ENCODE peak calls at places on chromosomes 5 and 9, in five cellular contexts. One of them, this sample, is unnamed.

GRCh38 chr5:68683632-68684035 is 410.2 kb upstream of the SLC30A5 start:
- DNase-seq in adrenal gland: peak; percentile 59
- DNase-seq in IMR-90: peak; percentile 95
- DNase-seq in A549: peak; percentile 91
- DNase-seq in dorsolateral prefrontal cortex: no peak
- DNase-seq in this sample: peak; percentile 95

GRCh38 chr5:36985387-36985786 is 108.8 kb downstream of the NIPBL start:
- DNase-seq in IMR-90: peak; percentile 56
- DNase-seq in A549: no peak
- DNase-seq in adrenal gland: no peak
- DNase-seq in dorsolateral prefrontal cortex: no peak
- DNase-seq in this sample: no peak

GRCh38 chr9:4489919-4490704 is at the start of gene SLC1A1:
- DNase-seq in dorsolateral prefrontal cortex: peak; percentile 65
- DNase-seq in adrenal gland: peak; percentile 47
- DNase-seq in IMR-90: peak; percentile 21
- DNase-seq in A549: peak; percentile 52
- DNase-seq in this sample: peak; percentile 47

GRCh38 chr5:131171276-131171815 is 602 bp downstream of the LYRM7 start:
- DNase-seq in A549: no peak
- DNase-seq in dorsolateral prefrontal cortex: peak; percentile 6
- DNase-seq in IMR-90: no peak
- DNase-seq in adrenal gland: no peak
- DNase-seq in this sample: no peak

GRCh38 chr9:93288891-93289883 is 105.2 kb downstream of the WNK2 start:
- DNase-seq in IMR-90: peak; percentile 62
- DNase-seq in dorsolateral prefrontal cortex: no peak
- DNase-seq in adrenal gland: no peak
- DNase-seq in A549: peak; percentile 50
- DNase-seq in this sample: peak; percentile 41

GRCh38 chr9:135971106-135971766 is 10.1 kb upstream of the UBAC1 start:
- DNase-seq in IMR-90: peak; percentile 19
- DNase-seq in adrenal gland: no peak
- DNase-seq in dorsolateral prefrontal cortex: no peak
- DNase-seq in A549: no peak
- DNase-seq in this sample: peak; percentile 77

GRCh38 chr5:35736280-35736679 is 118.6 kb downstream of the SPEF2 start:
- DNase-seq in IMR-90: peak; percentile 8
- DNase-seq in A549: no peak
- DNase-seq in adrenal gland: no peak
- DNase-seq in dorsolateral prefrontal cortex: no peak
- DNase-seq in this sample: peak; percentile 16

GRCh38 chr5:83321656-83322055 is 149.9 kb upstream of the VCAN start:
- DNase-seq in IMR-90: no peak
- DNase-seq in A549: no peak
- DNase-seq in adrenal gland: no peak
- DNase-seq in dorsolateral prefrontal cortex: no peak
- DNase-seq in this sample: peak; percentile 75

GRCh38 chr9:121842612-121842978 is 191.2 kb downstream of the DAB2IP start:
- DNase-seq in dorsolateral prefrontal cortex: no peak
- DNase-seq in adrenal gland: no peak
- DNase-seq in IMR-90: peak; percentile 87
- DNase-seq in A549: peak; percentile 23
- DNase-seq in this sample: peak; percentile 41

GRCh38 chr5:177500685-177501522 is 3.5 kb upstream of the PDLIM7 start:
- DNase-seq in adrenal gland: peak; percentile 94
- DNase-seq in A549: peak; percentile 83
- DNase-seq in IMR-90: peak; percentile 85
- DNase-seq in dorsolateral prefrontal cortex: peak; percentile 91
- DNase-seq in this sample: peak; percentile 78

DNA sequence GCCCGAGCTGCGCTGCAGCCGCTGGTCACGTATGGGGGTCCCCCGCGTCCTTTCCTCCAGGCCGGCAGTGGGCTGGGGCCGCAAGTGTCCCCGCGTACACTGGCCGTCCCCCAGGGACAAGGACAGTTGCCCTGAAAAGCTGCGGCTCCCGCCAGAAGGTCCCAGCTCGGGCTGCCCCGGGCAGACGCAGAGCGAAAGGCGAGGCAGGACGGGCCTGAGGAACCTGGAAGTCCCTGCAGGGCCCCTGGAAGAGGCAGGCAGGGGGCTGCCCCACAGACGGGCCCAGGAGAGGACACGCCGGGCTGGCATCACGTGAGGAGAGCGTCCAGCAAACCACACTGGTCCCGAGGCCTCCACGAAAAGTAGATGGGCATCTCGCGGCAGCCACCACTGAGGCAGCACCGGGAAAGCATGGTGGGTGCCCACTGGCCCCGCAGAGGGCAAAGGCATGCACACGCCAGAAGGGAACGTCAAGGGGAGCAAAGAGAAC is 3.2 kb upstream of the NKD2 start:
- DNase-seq in A549: no peak
- DNase-seq in IMR-90: no peak
- DNase-seq in adrenal gland: peak; percentile 20
- DNase-seq in dorsolateral prefrontal cortex: peak; percentile 1
- DNase-seq in this sample: no peak
- H3K4me3 ChIP-seq in A549: peak overlapping the region; percentile 63
- H3K4me3 ChIP-seq in IMR-90: no peak overlapping the region
- H3K4me3 ChIP-seq in adrenal gland: no peak overlapping the region
- H3K4me3 ChIP-seq in dorsolateral prefrontal cortex: peak overlapping the region; percentile 63
- H3K4me3 ChIP-seq in this sample: no peak overlapping the region

GRCh38 chr9:112887377-112887776 is 3.3 kb downstream of the SLC46A2 start:
- DNase-seq in dorsolateral prefrontal cortex: no peak
- DNase-seq in IMR-90: no peak
- DNase-seq in A549: peak; percentile 18
- DNase-seq in adrenal gland: peak; percentile 41
- DNase-seq in this sample: no peak
- TF ChIP-seq CTCF in dorsolateral prefrontal cortex: no peak
- TF ChIP-seq CTCF in IMR-90: peak; percentile 11
- TF ChIP-seq CTCF in A549: no peak
- TF ChIP-seq CTCF in adrenal gland: no peak
- TF ChIP-seq CTCF in this sample: no peak

GRCh38 chr9:137052998-137053943 is 590 bp downstream of the ENTPD2 start:
- DNase-seq in IMR-90: no peak
- DNase-seq in adrenal gland: no peak
- DNase-seq in A549: no peak
- DNase-seq in dorsolateral prefrontal cortex: no peak
- DNase-seq in this sample: no peak
- H3K4me3 ChIP-seq in IMR-90: no peak overlapping the region
- H3K4me3 ChIP-seq in adrenal gland: no peak overlapping the region
- H3K4me3 ChIP-seq in A549: peak overlapping the region; percentile 59
- H3K4me3 ChIP-seq in dorsolateral prefrontal cortex: peak overlapping the region; percentile 53
- H3K4me3 ChIP-seq in this sample: no peak overlapping the region

DNA sequence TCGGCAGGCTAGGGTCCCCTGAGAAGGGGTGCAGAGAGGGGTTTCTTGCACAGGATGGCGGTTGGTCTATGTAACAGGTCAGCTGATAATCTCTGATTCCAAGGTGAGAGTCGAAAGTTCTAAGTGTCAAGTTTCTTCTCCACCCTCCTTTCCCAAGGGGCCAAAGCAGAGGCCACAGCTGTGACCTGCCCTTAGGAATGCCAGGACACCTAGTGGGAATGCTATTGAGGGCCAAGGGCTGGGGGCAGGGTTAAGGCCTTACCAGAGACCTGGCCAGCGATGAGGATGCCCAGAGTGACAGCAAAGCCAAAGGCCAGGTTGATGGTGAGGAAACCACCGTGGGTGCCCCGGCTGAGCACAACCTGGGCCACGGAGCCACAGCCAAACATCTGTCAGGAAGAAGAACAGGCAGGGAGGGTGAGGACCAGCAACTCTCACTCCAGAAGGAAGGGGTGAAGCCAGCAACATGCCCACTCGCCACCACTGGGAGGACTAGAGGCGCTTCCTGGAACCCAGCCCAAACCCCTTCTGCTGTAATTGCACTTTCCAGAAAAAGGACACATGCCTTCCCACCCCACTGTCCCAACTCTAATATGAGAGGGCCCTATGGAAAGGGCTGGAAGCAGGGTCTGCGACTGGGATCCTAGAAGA is 3.8 kb downstream of the AQP3 start:
- DNase-seq in adrenal gland: no peak
- DNase-seq in A549: no peak
- DNase-seq in IMR-90: no peak
- DNase-seq in dorsolateral prefrontal cortex: no peak
- DNase-seq in this sample: no peak
- TF ChIP-seq CTCF in adrenal gland: no peak
- TF ChIP-seq CTCF in A549: no peak
- TF ChIP-seq CTCF in IMR-90: no peak
- TF ChIP-seq CTCF in dorsolateral prefrontal cortex: no peak
- TF ChIP-seq CTCF in this sample: no peak

DNA sequence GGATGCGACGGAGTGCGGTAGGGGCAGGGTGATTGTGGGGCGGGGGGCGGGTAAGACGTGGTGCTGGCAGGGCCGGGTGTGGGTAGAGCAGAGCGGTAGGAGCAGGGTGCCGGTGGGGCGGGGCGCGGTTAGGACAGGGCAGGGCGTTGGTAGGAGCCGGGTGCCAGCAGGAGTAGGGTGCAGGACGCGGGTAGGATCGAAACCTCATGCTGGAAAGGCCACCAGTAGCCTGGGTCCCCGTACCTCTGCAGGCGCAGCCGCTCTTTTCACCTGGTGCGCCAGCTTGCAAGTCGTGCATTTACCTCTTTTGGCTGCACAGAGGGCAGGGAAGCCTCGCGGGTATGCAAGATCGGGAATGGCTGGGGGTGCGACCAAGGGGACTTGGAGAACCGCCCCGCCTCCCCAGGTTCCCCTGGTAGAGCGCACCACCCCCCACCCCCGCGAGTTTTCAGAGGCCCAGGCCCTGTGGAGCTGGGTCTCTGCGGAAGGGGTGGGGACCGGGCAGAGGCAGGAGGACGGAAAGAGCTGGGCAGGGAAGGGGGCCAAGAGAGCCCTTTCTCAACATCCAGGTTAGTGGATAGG is 104.8 kb upstream of the SIMC1 start:
- DNase-seq in IMR-90: no peak
- DNase-seq in A549: no peak
- DNase-seq in dorsolateral prefrontal cortex: no peak
- DNase-seq in adrenal gland: no peak
- DNase-seq in this sample: no peak
- H3K4me3 ChIP-seq in IMR-90: no peak overlapping the region
- H3K4me3 ChIP-seq in A549: no peak overlapping the region
- H3K4me3 ChIP-seq in dorsolateral prefrontal cortex: peak overlapping the region; percentile 56
- H3K4me3 ChIP-seq in adrenal gland: no peak overlapping the region
- H3K4me3 ChIP-seq in this sample: no peak overlapping the region

DNA sequence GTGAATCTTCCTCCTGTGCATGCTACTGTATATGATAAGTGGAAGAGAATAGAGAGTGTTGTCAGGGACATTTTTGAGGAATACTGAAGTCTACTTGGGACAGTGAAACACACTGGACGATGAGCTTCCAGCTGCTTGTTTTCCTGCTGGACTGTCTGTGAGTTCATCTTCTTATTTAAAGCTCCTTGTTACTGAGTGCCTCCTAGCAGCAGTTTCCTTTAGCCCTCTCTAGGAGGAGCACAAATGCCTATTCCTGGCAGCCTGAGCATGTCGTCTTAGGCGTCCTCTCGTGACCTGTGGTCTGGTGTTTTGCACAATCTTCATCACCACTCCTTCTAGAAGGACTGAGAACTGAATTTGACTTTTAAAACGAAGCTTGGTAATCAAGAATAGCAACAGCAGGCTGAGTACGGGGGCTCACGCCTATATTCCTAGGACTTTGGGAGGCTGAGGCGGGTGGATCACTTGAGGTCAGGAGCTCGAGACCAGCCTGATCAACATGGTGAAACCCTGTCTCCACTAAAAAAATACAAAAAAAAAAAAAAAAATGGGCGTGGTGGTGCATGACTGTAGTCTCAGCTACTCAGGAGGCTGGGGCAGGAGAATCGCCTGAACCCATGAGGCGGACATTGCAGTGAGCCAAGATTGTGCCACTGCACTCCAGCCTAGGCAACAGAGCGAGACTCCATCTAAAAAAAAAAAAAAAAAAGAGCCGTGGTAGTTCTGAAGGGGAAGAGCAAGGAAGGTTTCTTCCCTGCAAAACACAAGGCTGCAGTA is 44.0 kb downstream of the ANKRD33B start:
- DNase-seq in adrenal gland: peak; percentile 40
- DNase-seq in A549: peak; percentile 63
- DNase-seq in IMR-90: peak; percentile 72
- DNase-seq in dorsolateral prefrontal cortex: no peak
- DNase-seq in this sample: peak; percentile 75
- TF ChIP-seq CTCF in adrenal gland: no peak
- TF ChIP-seq CTCF in A549: no peak
- TF ChIP-seq CTCF in IMR-90: peak; percentile 35
- TF ChIP-seq CTCF in dorsolateral prefrontal cortex: no peak
- TF ChIP-seq CTCF in this sample: peak; percentile 3